ENCODE peak calls at places on chromosomes 4 and X, in eight cellular contexts. X is progenitor cell of endocrine pancreas; F is left ventricle myocardium inferior; O is lower leg skin; B is HFF-Myc; Z is CD4-positive, alpha-beta T cell; Q is body of pancreas; W is lung. T is an unnamed sample.
A peak's percentile ranks its signal among the peaks of the same experiment; 100 is the strongest.

GRCh38 chr4:102564399-102564921 is 63.3 kb downstream of the NFKB1 start:
- DNase-seq in F (no peak), Q (no peak), O (no peak), B (no peak), W (no peak), X (no peak), Z (no peak), T (no peak)

GRCh38 chr4:108762559-108763225 is at the start of gene ETNPPL:
- DNase-seq in B (no peak), X (peak; percentile 49), O (no peak), Q (peak; percentile 17), F (peak; percentile 31), W (no peak), Z (peak; percentile 0), T (no peak)

GRCh38 chrX:118521435-118521834 is 25.8 kb downstream of the DOCK11 start:
- DNase-seq in W (no peak), O (no peak), X (no peak), Z (no peak), Q (no peak), F (no peak), B (no peak), T (no peak)

GRCh38 chr4:70722199-70722791 is 531 bp downstream of the RUFY3 start:
- DNase-seq in Q (peak; percentile 18), O (no peak), X (no peak), W (no peak), B (no peak), F (no peak), Z (no peak), T (no peak)

GRCh38 chr4:103998752-103999151 is 279.0 kb upstream of the TACR3 start:
- DNase-seq in F (no peak), W (no peak), O (no peak), Q (no peak), X (no peak), B (no peak), Z (no peak), T (no peak)

GRCh38 chrX:134622813-134623185 is 35.5 kb downstream of the PLAC1 start:
- DNase-seq in O (no peak), Q (no peak), B (no peak), W (no peak), F (no peak), X (no peak), Z (no peak), T (no peak)

GRCh38 chr4:7699040-7699439 is 240.6 kb downstream of the AFAP1 start:
- DNase-seq in X (no peak), F (no peak), W (no peak), O (no peak), Z (no peak), Q (peak; percentile 52), B (peak; percentile 32), T (no peak)

GRCh38 chr4:1668488-1668840 is 15.6 kb downstream of the FAM53A start:
- DNase-seq in X (no peak), Q (no peak), B (no peak), O (no peak), F (no peak), W (no peak), Z (no peak), T (no peak)

GRCh38 chrX:44105228-44105913 is 132.2 kb upstream of the NDP start:
- DNase-seq in F (no peak), W (no peak), Q (peak; percentile 2), O (no peak), X (no peak), B (no peak), Z (no peak), T (no peak)

GRCh38 chrX:44550563-44550962 is 7.9 kb upstream of the FUNDC1 start:
- DNase-seq in Q (no peak), X (no peak), W (no peak), F (no peak), Z (no peak), O (no peak), B (no peak), T (no peak)

GRCh38 chr4:4606321-4606720 is 64.5 kb upstream of the STX18 start:
- DNase-seq in F (no peak), Z (no peak), B (no peak), W (no peak), X (no peak), Q (no peak), O (no peak), T (no peak)

GRCh38 chrX:40154229-40154852 is 56.6 kb upstream of the BCOR start:
- DNase-seq in B (no peak), X (no peak), Q (peak; percentile 44), W (no peak), O (no peak), F (peak; percentile 46), Z (no peak), T (no peak)

GRCh38 chrX:23980063-23980462 is 46.9 kb downstream of the KLHL15 start:
- DNase-seq in Q (no peak), W (no peak), B (no peak), O (no peak), Z (no peak), F (no peak), X (no peak), T (no peak)

GRCh38 chrX:129649268-129650182 is 5.2 kb downstream of the APLN start:
- DNase-seq in O (no peak), X (no peak), Z (no peak), W (no peak), F (no peak), Q (no peak), B (no peak), T (no peak)

GRCh38 chr4:22978656-22979055 is 285.9 kb downstream of the GBA3 start:
- DNase-seq in X (no peak), Z (no peak), O (no peak), F (no peak), Q (no peak), W (no peak), B (no peak), T (no peak)

GRCh38 chr4:129545599-129546278 is 449.8 kb downstream of the C4orf33 start:
- DNase-seq in Z (no peak), B (no peak), Q (peak; percentile 74), F (peak; percentile 75), X (no peak), O (no peak), W (peak; percentile 72), T (no peak)

GRCh38 chr4:93791570-93792195 is 36.9 kb upstream of the ATOH1 start:
- DNase-seq in W (peak; percentile 37), Z (no peak), Q (peak; percentile 56), O (peak; percentile 21), X (peak; percentile 42), F (no peak), B (peak; percentile 19), T (no peak)

GRCh38 chr4:42646999-42647541 is 9.8 kb downstream of the ATP8A1 start:
- DNase-seq in X (no peak), W (no peak), B (no peak), O (no peak), Z (no peak), F (no peak), Q (no peak), T (no peak)
- TF ChIP-seq CTCF in X (peak; percentile 8), W (no peak), B (no peak), O (no peak), Z (no peak), F (no peak), Q (no peak), T (no peak)

DNA sequence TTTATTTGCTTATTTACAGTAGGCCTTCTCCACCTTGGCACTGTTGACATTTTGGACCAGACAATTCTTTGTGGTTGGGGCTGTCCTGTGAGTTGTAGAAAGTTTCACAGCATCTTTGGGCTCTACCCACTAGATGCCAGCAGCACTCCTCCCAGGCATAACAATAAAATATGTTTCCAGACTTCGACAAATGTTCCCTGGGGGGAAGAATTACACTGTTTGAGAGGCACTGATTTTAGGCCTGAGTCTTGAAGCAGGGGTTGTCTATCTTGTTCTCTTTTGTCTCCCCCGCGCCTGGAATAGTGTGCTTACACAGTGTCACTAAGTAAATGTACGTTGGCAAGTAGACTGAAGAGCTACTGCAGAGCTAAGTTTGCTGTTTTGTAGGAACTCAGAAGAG is 254.4 kb upstream of the BOD1L1 start:
- DNase-seq in X (no peak), B (no peak), W (no peak), O (no peak), Q (no peak), F (no peak), Z (no peak), T (no peak)
- TF ChIP-seq CTCF in X (no peak), B (no peak), W (no peak), O (no peak), Q (no peak), F (peak; percentile 41), Z (no peak), T (no peak)

DNA sequence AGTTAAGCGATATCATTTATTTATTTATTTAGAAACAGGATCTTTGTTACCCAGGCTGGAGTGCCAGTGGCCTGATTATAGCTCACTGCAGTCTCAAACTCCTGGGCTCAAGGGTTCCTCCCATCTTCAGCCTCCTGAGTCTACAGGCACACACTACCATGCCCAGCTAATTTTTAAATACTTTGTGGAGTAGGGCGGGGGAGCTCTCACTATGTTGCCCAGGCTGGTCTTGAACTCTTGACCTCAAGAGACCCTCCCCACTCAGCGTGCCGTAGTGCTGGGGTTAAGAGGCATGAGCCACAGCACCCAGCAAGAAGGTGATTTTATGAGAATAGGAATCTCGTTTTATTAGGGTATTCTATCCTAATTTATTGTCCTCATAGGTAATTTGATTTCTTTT is 3.9 kb upstream of the UFSP2 start:
- DNase-seq in F (no peak), Q (no peak), W (no peak), X (no peak), B (no peak), Z (no peak), O (no peak), T (no peak)
- TF ChIP-seq CTCF in F (no peak), Q (no peak), W (no peak), X (no peak), B (no peak), Z (no peak), O (no peak), T (no peak)

GRCh38 chr4:82467442-82467841 is 37.1 kb downstream of the ENOPH1 start:
- DNase-seq in X (no peak), W (no peak), B (no peak), Q (no peak), F (no peak), O (no peak), Z (no peak), T (no peak)

GRCh38 chr4:82473621-82474164 is 43.3 kb downstream of the ENOPH1 start:
- DNase-seq in W (no peak), X (no peak), Z (no peak), B (no peak), Q (no peak), O (peak; percentile 9), F (no peak), T (no peak)

DNA sequence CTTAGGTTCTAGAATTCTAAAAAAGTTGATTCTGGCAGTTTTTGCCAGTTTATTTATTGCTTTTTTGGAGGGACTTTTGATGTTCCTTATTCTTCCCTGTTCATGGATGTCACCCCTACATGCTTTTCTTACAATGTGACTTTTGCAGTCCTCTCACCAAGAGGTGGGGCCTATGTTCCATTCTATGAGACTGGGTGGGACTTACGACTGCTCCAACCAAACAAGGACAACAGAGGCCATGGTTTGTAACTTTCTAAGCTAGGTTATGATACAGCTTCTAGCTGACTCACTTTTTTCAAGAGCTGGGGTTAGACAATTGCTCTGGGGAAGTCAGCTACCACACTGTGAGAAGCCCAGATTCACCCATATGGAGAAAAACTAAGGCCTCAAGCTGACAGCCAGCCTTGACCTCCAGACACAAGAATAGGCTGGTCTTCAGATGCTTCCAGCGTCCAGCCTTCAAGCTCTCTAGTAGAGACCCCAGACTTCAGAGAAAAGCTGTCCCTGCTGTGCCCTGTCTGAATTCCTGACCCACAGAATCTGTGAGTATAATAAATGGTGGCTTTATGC is 39.5 kb downstream of the ENOPH1 start:
- DNase-seq in W (no peak), B (no peak), Z (no peak), F (no peak), Q (no peak), X (no peak), O (no peak), T (no peak)
- TF ChIP-seq CTCF in W (no peak), B (no peak), Z (no peak), F (no peak), Q (no peak), X (no peak), O (no peak), T (no peak)